ENCODE peak calls at places on chromosomes 16 and 17, in five cellular contexts. G, Z, H, W and Q are unnamed samples.

GRCh38 chr17:75996665-75997590 is 3.7 kb upstream of the CDK3 start:
- DNase-seq in W (peak; percentile 45), G (no peak), Z (no peak), H (peak; percentile 94), Q (no peak)

GRCh38 chr17:50586421-50587247 is 26.1 kb downstream of the CACNA1G start:
- DNase-seq in Z (no peak), H (no peak), G (no peak), W (no peak), Q (no peak)

GRCh38 chr17:45704251-45704650 is 79.9 kb upstream of the CRHR1 start:
- DNase-seq in Z (no peak), G (no peak), H (no peak), W (no peak), Q (no peak)

GRCh38 chr16:46747777-46748651 is at the start of gene MYLK3:
- DNase-seq in Z (no peak), W (no peak), G (no peak), H (peak; percentile 80), Q (peak; percentile 71)

GRCh38 chr17:45372325-45372869 is 55.6 kb upstream of the MAP3K14 start:
- DNase-seq in Z (no peak), G (no peak), H (no peak), W (no peak), Q (no peak)

GRCh38 chr17:27496971-27497370 is 40.7 kb downstream of the KSR1 start:
- DNase-seq in H (no peak), G (no peak), W (no peak), Z (no peak), Q (no peak)

GRCh38 chr16:89658221-89658879 is 714 bp downstream of the SPATA33 start:
- DNase-seq in W (no peak), H (no peak), Z (peak; percentile 43), G (no peak), Q (no peak)

GRCh38 chr17:80036715-80037477 is 454 bp downstream of the CCDC40 start:
- DNase-seq in Z (peak; percentile 52), H (peak; percentile 57), W (no peak), G (peak; percentile 85), Q (peak; percentile 54)

GRCh38 chr17:43453331-43453812 is 30.4 kb upstream of the DHX8 start:
- DNase-seq in H (no peak), G (no peak), Z (no peak), W (no peak), Q (no peak)

GRCh38 chr16:83549836-83550569 is 257.8 kb upstream of the HSBP1 start:
- DNase-seq in H (no peak), W (no peak), G (no peak), Z (no peak), Q (no peak)

GRCh38 chr17:66345264-66345663 is 42.9 kb downstream of the PRKCA start:
- DNase-seq in G (no peak), H (no peak), W (no peak), Z (no peak), Q (no peak)

GRCh38 chr16:9048302-9048700 is 43.1 kb upstream of the HAPSTR1 start:
- DNase-seq in G (no peak), Z (no peak), W (no peak), H (no peak), Q (no peak)

GRCh38 chr16:9049241-9049640 is 42.2 kb upstream of the HAPSTR1 start:
- DNase-seq in G (no peak), H (no peak), Z (no peak), W (no peak), Q (no peak)

GRCh38 chr16:9050102-9050830 is 41.2 kb upstream of the HAPSTR1 start:
- DNase-seq in Z (peak; percentile 41), H (peak; percentile 52), G (peak; percentile 87), W (no peak), Q (peak; percentile 50)

GRCh38 chr16:9046667-9047055 is 44.8 kb upstream of the HAPSTR1 start:
- DNase-seq in H (no peak), Z (no peak), W (no peak), G (no peak), Q (no peak)

DNA sequence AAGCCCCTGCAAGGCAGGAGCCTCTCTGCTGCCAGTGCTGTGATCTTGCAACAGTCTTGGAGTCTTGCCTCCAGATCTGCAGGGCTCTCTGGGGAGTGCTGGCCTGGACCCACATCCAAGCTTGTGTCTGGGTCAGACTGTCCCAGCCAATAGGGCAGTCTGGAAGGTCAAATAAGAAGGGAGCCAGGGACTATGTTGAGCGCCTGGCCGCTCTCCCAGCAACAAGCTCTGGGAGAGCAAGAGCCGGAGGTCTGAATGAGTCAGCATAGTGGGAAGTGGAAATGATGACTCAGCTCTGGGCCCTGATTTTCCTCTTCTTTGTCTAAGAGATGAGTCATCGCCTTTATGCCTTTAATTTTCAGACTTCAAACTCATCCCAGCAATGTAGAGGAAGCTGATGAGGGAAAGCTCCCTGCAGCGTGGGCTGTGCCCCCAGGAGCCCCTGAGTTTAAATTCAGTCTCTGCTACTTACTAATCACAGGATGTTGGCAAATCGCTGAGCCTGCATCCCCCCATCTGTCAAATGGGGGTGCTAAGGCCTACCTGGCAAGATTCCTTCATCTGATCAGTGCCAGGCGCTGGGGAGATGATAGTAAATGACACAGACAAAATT is 43.6 kb upstream of the HAPSTR1 start:
- DNase-seq in Z (peak; percentile 66), W (peak; percentile 62), G (peak; percentile 50), H (peak; percentile 97), Q (peak; percentile 87)
- TF ChIP-seq SUZ12 in Z (no peak), W (no peak), G (no peak), H (no peak), Q (no peak)

GRCh38 chr16:66895697-66895995 is 15.3 kb downstream of the PDP2 start:
- DNase-seq in G (no peak), Z (no peak), W (no peak), H (no peak), Q (no peak)

GRCh38 chr16:66894055-66894454 is 13.7 kb downstream of the PDP2 start:
- DNase-seq in W (no peak), G (no peak), H (no peak), Z (no peak), Q (no peak)

GRCh38 chr16:66895999-66896398 is 15.7 kb downstream of the PDP2 start:
- DNase-seq in G (no peak), Z (no peak), W (no peak), H (no peak), Q (no peak)

GRCh38 chr16:66898207-66898606 is 17.9 kb downstream of the PDP2 start:
- DNase-seq in H (no peak), G (no peak), W (no peak), Z (no peak), Q (no peak)

DNA sequence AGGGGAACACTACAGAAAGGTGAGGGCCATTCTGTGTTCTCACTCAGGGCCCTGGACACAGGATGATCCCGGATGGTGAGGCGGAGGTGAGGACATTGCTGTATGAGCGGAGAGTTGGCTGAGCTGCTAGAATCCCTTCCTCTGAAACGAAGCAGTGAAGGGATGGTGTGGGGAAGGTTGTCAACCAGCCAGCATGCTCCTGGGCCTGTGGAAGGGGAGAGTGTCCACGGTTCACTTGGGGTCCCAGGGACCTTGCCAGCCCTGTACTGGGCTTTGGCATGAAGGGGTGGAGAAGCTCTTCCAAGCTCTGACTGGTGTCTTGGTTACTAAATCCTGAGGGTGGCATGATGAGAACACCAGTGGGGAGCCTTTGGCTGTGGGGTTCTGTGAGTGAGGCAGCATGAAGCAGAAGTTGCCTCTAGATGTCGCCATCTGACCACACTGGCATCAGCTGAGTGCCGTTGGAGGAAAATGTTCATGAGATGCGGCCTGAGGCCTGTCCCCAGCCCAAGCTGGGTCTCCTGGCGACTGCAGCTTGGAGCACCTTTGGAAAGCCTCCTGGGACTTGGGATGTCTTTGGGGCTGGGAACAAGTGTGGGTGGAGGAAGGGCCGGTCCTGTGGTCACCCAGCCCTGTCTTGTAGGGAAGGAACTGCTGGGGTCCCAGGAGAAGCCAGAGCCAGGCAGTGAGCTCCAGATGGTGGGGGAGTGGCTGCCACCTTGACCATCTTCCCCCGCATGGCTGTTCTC is 14.8 kb downstream of the PDP2 start:
- DNase-seq in W (no peak), H (peak; percentile 80), G (peak; percentile 72), Z (peak; percentile 75), Q (peak; percentile 63)
- TF ChIP-seq SUZ12 in W (no peak), H (peak; percentile 12), G (no peak), Z (no peak), Q (no peak)

GRCh38 chr16:56344518-56345405 is 80.6 kb downstream of the AMFR start:
- DNase-seq in Z (no peak), G (no peak), H (no peak), W (no peak), Q (no peak)

GRCh38 chr16:56341656-56342397 is 83.5 kb downstream of the AMFR start:
- DNase-seq in G (no peak), Z (no peak), H (no peak), W (no peak), Q (no peak)

GRCh38 chr16:56346131-56346890 is 79.0 kb downstream of the AMFR start:
- DNase-seq in H (no peak), G (no peak), W (no peak), Z (no peak), Q (no peak)

GRCh38 chr16:56345406-56346050 is 79.8 kb downstream of the AMFR start:
- DNase-seq in W (no peak), Z (no peak), G (no peak), H (no peak), Q (no peak)

DNA sequence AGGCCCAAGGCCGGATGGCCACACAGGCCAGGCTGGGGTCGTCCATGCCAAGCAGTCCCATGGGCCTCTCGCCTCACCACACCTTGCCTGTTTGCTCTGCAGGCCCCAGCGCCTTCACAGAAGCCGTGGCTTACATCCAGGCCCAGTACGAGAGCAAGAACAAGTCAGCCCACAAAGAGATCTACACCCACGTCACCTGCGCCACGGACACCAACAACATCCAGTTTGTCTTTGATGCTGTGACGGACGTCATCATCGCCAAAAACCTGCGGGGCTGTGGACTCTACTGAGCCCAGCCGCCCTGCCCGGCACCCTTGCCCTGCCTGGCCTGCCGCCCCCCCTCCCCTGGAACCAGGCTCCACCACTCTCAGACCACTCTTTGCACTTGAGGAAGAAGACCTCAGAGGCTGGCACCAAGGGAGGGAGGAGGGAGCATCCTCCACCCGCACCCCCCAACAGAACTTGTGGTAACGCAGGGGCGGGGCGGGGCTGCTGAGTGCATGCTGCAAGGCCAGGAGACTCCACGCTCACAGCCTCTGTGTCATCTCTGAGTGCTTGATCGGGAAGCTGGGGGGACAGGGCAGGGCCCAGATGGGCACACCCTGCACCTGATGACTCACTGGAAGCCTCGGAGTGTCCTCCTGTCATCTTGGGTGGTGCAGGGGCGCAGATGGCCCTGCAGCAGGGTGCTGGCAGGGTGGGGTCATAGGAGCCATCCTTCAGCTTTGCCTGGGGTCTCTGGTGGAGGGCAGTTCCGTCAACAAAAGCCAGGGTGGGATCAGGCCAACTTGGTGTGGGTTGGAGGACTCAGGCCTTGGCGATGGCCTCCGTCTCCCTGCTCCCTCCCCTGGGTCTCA is 81.5 kb downstream of the AMFR start:
- DNase-seq in Z (no peak), H (no peak), G (no peak), W (no peak), Q (no peak)
- TF ChIP-seq SUZ12 in Z (no peak), H (no peak), G (no peak), W (no peak), Q (no peak)

GRCh38 chr17:78383725-78384471 is 5.4 kb downstream of the PGS1 start:
- DNase-seq in G (no peak), H (no peak), W (peak; percentile 74), Z (no peak), Q (no peak)
- TF ChIP-seq SUZ12 in G (no peak), H (no peak), W (no peak), Z (no peak), Q (no peak)